ENCODE peak calls at places on chromosomes 6 and 20, in eight cellular contexts. One of them, this sample, is unnamed. For H3K9me3, the result is how much of the 10 kb centered on the place peaks cover.

GRCh38 chr6:71290611-71291010 is 2.0 kb downstream of the OGFRL1 start:
- DNase-seq in left ventricle myocardium inferior: no peak
- DNase-seq in neural progenitor cell: no peak
- DNase-seq in sigmoid colon: no peak
- DNase-seq in breast epithelium: no peak
- DNase-seq in esophagus squamous epithelium: no peak
- DNase-seq in CD4-positive, alpha-beta T cell: no peak
- DNase-seq in AG04450: no peak
- DNase-seq in this sample: no peak

GRCh38 chr6:54125493-54125892 is 14.2 kb downstream of the MLIP start:
- DNase-seq in left ventricle myocardium inferior: no peak
- DNase-seq in neural progenitor cell: no peak
- DNase-seq in sigmoid colon: no peak
- DNase-seq in breast epithelium: no peak
- DNase-seq in esophagus squamous epithelium: no peak
- DNase-seq in CD4-positive, alpha-beta T cell: no peak
- DNase-seq in AG04450: no peak
- DNase-seq in this sample: no peak

GRCh38 chr6:154522576-154522975 is 12.1 kb upstream of the CNKSR3 start:
- DNase-seq in left ventricle myocardium inferior: no peak
- DNase-seq in neural progenitor cell: no peak
- DNase-seq in sigmoid colon: no peak
- DNase-seq in breast epithelium: no peak
- DNase-seq in esophagus squamous epithelium: no peak
- DNase-seq in CD4-positive, alpha-beta T cell: no peak
- DNase-seq in AG04450: no peak
- DNase-seq in this sample: no peak

GRCh38 chr20:24584538-24585356 is 115.3 kb downstream of the SYNDIG1 start:
- DNase-seq in left ventricle myocardium inferior: no peak
- DNase-seq in neural progenitor cell: no peak
- DNase-seq in sigmoid colon: no peak
- DNase-seq in breast epithelium: no peak
- DNase-seq in esophagus squamous epithelium: no peak
- DNase-seq in CD4-positive, alpha-beta T cell: no peak
- DNase-seq in AG04450: no peak
- DNase-seq in this sample: no peak

GRCh38 chr6:125048274-125048673 is 86.0 kb downstream of the RNF217 start:
- DNase-seq in left ventricle myocardium inferior: no peak
- DNase-seq in neural progenitor cell: no peak
- DNase-seq in sigmoid colon: no peak
- DNase-seq in breast epithelium: no peak
- DNase-seq in esophagus squamous epithelium: no peak
- DNase-seq in CD4-positive, alpha-beta T cell: no peak
- DNase-seq in AG04450: no peak
- DNase-seq in this sample: no peak

GRCh38 chr20:49091762-49092161 is 45.6 kb downstream of the CSE1L start:
- DNase-seq in left ventricle myocardium inferior: no peak
- DNase-seq in neural progenitor cell: no peak
- DNase-seq in sigmoid colon: no peak
- DNase-seq in breast epithelium: no peak
- DNase-seq in esophagus squamous epithelium: no peak
- DNase-seq in CD4-positive, alpha-beta T cell: no peak
- DNase-seq in AG04450: no peak
- DNase-seq in this sample: no peak

GRCh38 chr6:159969921-159970320 is 1.0 kb downstream of the IGF2R start:
- DNase-seq in left ventricle myocardium inferior: no peak
- DNase-seq in neural progenitor cell: peak
- DNase-seq in sigmoid colon: peak
- DNase-seq in breast epithelium: peak
- DNase-seq in esophagus squamous epithelium: no peak
- DNase-seq in CD4-positive, alpha-beta T cell: no peak
- DNase-seq in AG04450: no peak
- DNase-seq in this sample: no peak

GRCh38 chr6:41677430-41678045 is 39.3 kb downstream of the MDFI start:
- DNase-seq in left ventricle myocardium inferior: no peak
- DNase-seq in neural progenitor cell: no peak
- DNase-seq in sigmoid colon: no peak
- DNase-seq in breast epithelium: no peak
- DNase-seq in esophagus squamous epithelium: no peak
- DNase-seq in CD4-positive, alpha-beta T cell: no peak
- DNase-seq in AG04450: no peak
- DNase-seq in this sample: no peak

GRCh38 chr20:53227523-53227922 is 255.4 kb downstream of the TSHZ2 start:
- DNase-seq in left ventricle myocardium inferior: no peak
- DNase-seq in neural progenitor cell: no peak
- DNase-seq in sigmoid colon: no peak
- DNase-seq in breast epithelium: no peak
- DNase-seq in esophagus squamous epithelium: no peak
- DNase-seq in CD4-positive, alpha-beta T cell: no peak
- DNase-seq in AG04450: no peak
- DNase-seq in this sample: no peak

GRCh38 chr20:56554869-56555268 is 21.8 kb downstream of the FAM209B start:
- DNase-seq in left ventricle myocardium inferior: no peak
- DNase-seq in neural progenitor cell: no peak
- DNase-seq in sigmoid colon: no peak
- DNase-seq in breast epithelium: peak
- DNase-seq in esophagus squamous epithelium: no peak
- DNase-seq in CD4-positive, alpha-beta T cell: no peak
- DNase-seq in AG04450: peak
- DNase-seq in this sample: no peak

GRCh38 chr6:17829905-17830304 is 123.2 kb upstream of the NUP153 start:
- DNase-seq in left ventricle myocardium inferior: no peak
- DNase-seq in neural progenitor cell: no peak
- DNase-seq in sigmoid colon: no peak
- DNase-seq in breast epithelium: no peak
- DNase-seq in esophagus squamous epithelium: no peak
- DNase-seq in CD4-positive, alpha-beta T cell: no peak
- DNase-seq in AG04450: no peak
- DNase-seq in this sample: no peak

GRCh38 chr6:127516676-127517273 is 2.4 kb downstream of the MTCL3 start:
- DNase-seq in left ventricle myocardium inferior: no peak
- DNase-seq in neural progenitor cell: peak
- DNase-seq in sigmoid colon: no peak
- DNase-seq in breast epithelium: no peak
- DNase-seq in esophagus squamous epithelium: no peak
- DNase-seq in CD4-positive, alpha-beta T cell: peak
- DNase-seq in AG04450: no peak
- DNase-seq in this sample: no peak

GRCh38 chr6:102026649-102027048 is 633.1 kb downstream of the GRIK2 start:
- DNase-seq in left ventricle myocardium inferior: no peak
- DNase-seq in neural progenitor cell: no peak
- DNase-seq in sigmoid colon: no peak
- DNase-seq in breast epithelium: no peak
- DNase-seq in esophagus squamous epithelium: no peak
- DNase-seq in CD4-positive, alpha-beta T cell: no peak
- DNase-seq in AG04450: no peak
- DNase-seq in this sample: no peak

GRCh38 chr6:25301358-25301757 is 22.2 kb downstream of the CARMIL1 start:
- DNase-seq in left ventricle myocardium inferior: no peak
- DNase-seq in neural progenitor cell: no peak
- DNase-seq in sigmoid colon: no peak
- DNase-seq in breast epithelium: no peak
- DNase-seq in esophagus squamous epithelium: no peak
- DNase-seq in CD4-positive, alpha-beta T cell: no peak
- DNase-seq in AG04450: no peak
- DNase-seq in this sample: no peak

GRCh38 chr6:100761841-100762240 is 119.3 kb downstream of the ASCC3 start:
- DNase-seq in left ventricle myocardium inferior: no peak
- DNase-seq in neural progenitor cell: no peak
- DNase-seq in sigmoid colon: no peak
- DNase-seq in breast epithelium: no peak
- DNase-seq in esophagus squamous epithelium: no peak
- DNase-seq in CD4-positive, alpha-beta T cell: no peak
- DNase-seq in AG04450: no peak
- DNase-seq in this sample: no peak

GRCh38 chr6:3253597-3253961 is 5.2 kb upstream of the PSMG4 start:
- DNase-seq in left ventricle myocardium inferior: no peak
- DNase-seq in neural progenitor cell: no peak
- DNase-seq in sigmoid colon: peak
- DNase-seq in breast epithelium: no peak
- DNase-seq in esophagus squamous epithelium: no peak
- DNase-seq in CD4-positive, alpha-beta T cell: no peak
- DNase-seq in AG04450: no peak
- DNase-seq in this sample: no peak

GRCh38 chr20:36847009-36847709 is 28.8 kb upstream of the TLDC2 start:
- DNase-seq in left ventricle myocardium inferior: peak
- DNase-seq in neural progenitor cell: peak
- DNase-seq in sigmoid colon: peak
- DNase-seq in breast epithelium: peak
- DNase-seq in esophagus squamous epithelium: no peak
- DNase-seq in CD4-positive, alpha-beta T cell: no peak
- DNase-seq in AG04450: peak
- DNase-seq in this sample: no peak

GRCh38 chr6:158645064-158646022 is 800 bp upstream of the DYNLT1 start:
- DNase-seq in left ventricle myocardium inferior: no peak
- DNase-seq in neural progenitor cell: no peak
- DNase-seq in sigmoid colon: peak
- DNase-seq in breast epithelium: no peak
- DNase-seq in esophagus squamous epithelium: no peak
- DNase-seq in CD4-positive, alpha-beta T cell: no peak
- DNase-seq in AG04450: no peak
- DNase-seq in this sample: no peak

GRCh38 chr20:51661609-51662178 is 106.5 kb downstream of the ATP9A start:
- DNase-seq in left ventricle myocardium inferior: no peak
- DNase-seq in neural progenitor cell: no peak
- DNase-seq in sigmoid colon: no peak
- DNase-seq in breast epithelium: no peak
- DNase-seq in esophagus squamous epithelium: no peak
- DNase-seq in CD4-positive, alpha-beta T cell: no peak
- DNase-seq in AG04450: no peak
- DNase-seq in this sample: no peak

GRCh38 chr20:22848364-22848763 is 186.7 kb upstream of the SSTR4 start:
- DNase-seq in left ventricle myocardium inferior: no peak
- DNase-seq in neural progenitor cell: no peak
- DNase-seq in sigmoid colon: no peak
- DNase-seq in breast epithelium: no peak
- DNase-seq in esophagus squamous epithelium: no peak
- DNase-seq in CD4-positive, alpha-beta T cell: no peak
- DNase-seq in AG04450: no peak
- DNase-seq in this sample: no peak

GRCh38 chr6:55980627-55981211 is 105.3 kb upstream of the BMP5 start:
- DNase-seq in left ventricle myocardium inferior: no peak
- DNase-seq in neural progenitor cell: peak
- DNase-seq in sigmoid colon: no peak
- DNase-seq in breast epithelium: no peak
- DNase-seq in esophagus squamous epithelium: no peak
- DNase-seq in CD4-positive, alpha-beta T cell: no peak
- DNase-seq in AG04450: no peak
- DNase-seq in this sample: no peak

DNA sequence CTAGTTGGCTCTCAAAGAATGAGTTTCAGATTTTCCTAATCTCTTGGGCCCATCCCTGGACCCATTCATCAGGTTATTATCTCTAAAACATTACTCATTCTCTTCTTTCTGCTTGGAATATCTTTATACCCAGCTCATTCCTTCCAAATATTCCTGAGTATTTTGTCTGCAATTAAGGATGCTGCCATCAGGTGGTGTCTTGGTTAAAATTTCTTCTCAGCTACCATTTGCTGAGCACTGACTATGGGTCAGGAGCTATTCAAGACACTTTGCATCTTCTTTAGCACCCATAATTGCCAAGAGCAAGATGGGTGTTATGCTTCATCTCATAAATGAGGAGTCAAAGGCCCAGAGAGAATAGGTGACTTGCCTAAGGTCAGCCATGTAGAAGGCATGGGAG is 8.4 kb downstream of the SUN5 start:
- DNase-seq in left ventricle myocardium inferior: no peak
- DNase-seq in neural progenitor cell: no peak
- DNase-seq in sigmoid colon: no peak
- DNase-seq in breast epithelium: no peak
- DNase-seq in esophagus squamous epithelium: no peak
- DNase-seq in CD4-positive, alpha-beta T cell: no peak
- DNase-seq in AG04450: no peak
- DNase-seq in this sample: no peak
- TF ChIP-seq CTCF in left ventricle myocardium inferior: no peak
- TF ChIP-seq CTCF in neural progenitor cell: peak
- TF ChIP-seq CTCF in sigmoid colon: no peak
- TF ChIP-seq CTCF in breast epithelium: no peak
- TF ChIP-seq CTCF in esophagus squamous epithelium: no peak
- TF ChIP-seq CTCF in CD4-positive, alpha-beta T cell: no peak
- TF ChIP-seq CTCF in AG04450: no peak
- TF ChIP-seq CTCF in this sample: no peak

DNA sequence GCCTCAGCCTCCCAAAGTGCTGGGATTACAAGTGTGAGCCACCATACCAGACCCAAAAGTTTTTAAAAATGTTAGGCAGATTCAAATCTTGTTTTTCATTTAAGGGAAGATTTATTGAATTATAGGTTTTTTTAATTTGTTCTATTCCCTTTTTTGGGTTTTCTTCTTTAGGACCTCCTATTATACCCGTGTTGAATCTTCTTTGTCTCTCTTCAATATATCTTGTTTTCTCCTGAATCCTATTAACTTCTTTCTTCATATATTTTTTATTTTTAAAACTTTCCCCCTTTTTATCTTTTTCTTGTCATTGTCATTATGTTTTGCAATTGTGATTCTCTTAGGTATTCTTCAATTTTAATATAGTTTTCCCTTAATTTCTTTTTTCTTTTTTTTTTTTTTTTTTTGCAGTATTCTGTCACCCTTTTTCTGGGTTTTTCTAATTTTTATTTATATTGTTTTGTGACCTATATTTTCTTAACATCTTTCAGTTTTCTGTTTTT is 45.9 kb upstream of the NOP56 start:
- DNase-seq in left ventricle myocardium inferior: no peak
- DNase-seq in neural progenitor cell: no peak
- DNase-seq in sigmoid colon: no peak
- DNase-seq in breast epithelium: no peak
- DNase-seq in esophagus squamous epithelium: no peak
- DNase-seq in CD4-positive, alpha-beta T cell: no peak
- DNase-seq in AG04450: no peak
- DNase-seq in this sample: no peak
- H3K9me3 ChIP-seq in left ventricle myocardium inferior: under half
- H3K9me3 ChIP-seq in neural progenitor cell: under half
- H3K9me3 ChIP-seq in sigmoid colon: under half
- H3K9me3 ChIP-seq in breast epithelium: under half
- H3K9me3 ChIP-seq in esophagus squamous epithelium: under half
- H3K9me3 ChIP-seq in CD4-positive, alpha-beta T cell: under half
- H3K9me3 ChIP-seq in AG04450: under half
- H3K9me3 ChIP-seq in this sample: under half

DNA sequence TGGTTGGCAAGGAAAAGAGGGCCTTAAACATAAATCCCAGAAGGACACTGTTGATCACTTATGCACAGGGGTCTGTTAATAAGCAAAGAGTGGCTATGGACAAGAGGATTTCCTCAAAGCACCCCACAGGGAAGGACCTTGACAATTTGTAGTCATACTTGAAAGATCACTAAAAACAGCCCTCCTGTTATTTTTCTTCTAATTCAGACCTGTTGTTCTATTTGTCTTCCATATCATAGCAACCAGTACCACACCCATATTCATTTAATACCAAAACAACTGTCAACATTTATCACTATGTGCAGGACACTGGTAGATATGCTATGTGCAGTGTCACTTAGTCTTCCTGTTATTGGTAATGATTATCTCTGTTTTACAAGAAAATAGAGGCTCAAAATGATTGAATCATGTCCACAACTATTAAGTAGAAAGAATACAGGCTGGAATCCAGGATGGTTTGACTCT is 3.2 kb upstream of the DYNLRB1 start:
- DNase-seq in left ventricle myocardium inferior: no peak
- DNase-seq in neural progenitor cell: no peak
- DNase-seq in sigmoid colon: no peak
- DNase-seq in breast epithelium: no peak
- DNase-seq in esophagus squamous epithelium: no peak
- DNase-seq in CD4-positive, alpha-beta T cell: no peak
- DNase-seq in AG04450: no peak
- DNase-seq in this sample: no peak
- H3K27ac ChIP-seq in left ventricle myocardium inferior: peak
- H3K27ac ChIP-seq in neural progenitor cell: no peak
- H3K27ac ChIP-seq in sigmoid colon: no peak
- H3K27ac ChIP-seq in breast epithelium: no peak
- H3K27ac ChIP-seq in esophagus squamous epithelium: peak
- H3K27ac ChIP-seq in CD4-positive, alpha-beta T cell: no peak
- H3K27ac ChIP-seq in AG04450: peak
- H3K27ac ChIP-seq in this sample: no peak

GRCh38 chr6:52162940-52163908 is 23.0 kb upstream of the IL17A start:
- DNase-seq in left ventricle myocardium inferior: no peak
- DNase-seq in neural progenitor cell: peak
- DNase-seq in sigmoid colon: no peak
- DNase-seq in breast epithelium: no peak
- DNase-seq in esophagus squamous epithelium: no peak
- DNase-seq in CD4-positive, alpha-beta T cell: no peak
- DNase-seq in AG04450: peak
- DNase-seq in this sample: no peak
- TF ChIP-seq CTCF in left ventricle myocardium inferior: peak
- TF ChIP-seq CTCF in neural progenitor cell: peak
- TF ChIP-seq CTCF in sigmoid colon: no peak
- TF ChIP-seq CTCF in breast epithelium: peak
- TF ChIP-seq CTCF in esophagus squamous epithelium: peak
- TF ChIP-seq CTCF in CD4-positive, alpha-beta T cell: peak
- TF ChIP-seq CTCF in AG04450: peak
- TF ChIP-seq CTCF in this sample: peak

This sample was measured in pancreas.